ENCODE peak calls at places on chromosomes 11 and 22, in four cellular contexts. I, K, T and G are unnamed samples.

GRCh38 chr11:7281083-7281482 is 29.4 kb downstream of the SYT9 start:
- DNase-seq in I (no peak), K (no peak), T (no peak), G (no peak)

GRCh38 chr11:83206771-83207413 is 13.4 kb downstream of the ANKRD42 start:
- DNase-seq in I (no peak), K (no peak), T (no peak), G (no peak)

GRCh38 chr22:43853328-43853931 is 8.9 kb downstream of the SULT4A1 start:
- DNase-seq in I (no peak), K (no peak), T (peak), G (peak)

GRCh38 chr22:47035443-47035881 is 273.0 kb downstream of the TBC1D22A start:
- DNase-seq in I (no peak), K (no peak), T (no peak), G (no peak)

GRCh38 chr11:12914401-12914912 is 94.7 kb upstream of the RASSF10 start:
- DNase-seq in I (peak), K (peak), T (no peak), G (peak)

GRCh38 chr11:2664886-2665746 is 34.7 kb downstream of the KCNQ1OT1 start:
- DNase-seq in I (no peak), K (no peak), T (peak), G (no peak)

GRCh38 chr22:38866399-38867123 is 5.5 kb downstream of the CBX6 start:
- DNase-seq in I (peak), K (no peak), T (no peak), G (peak)

GRCh38 chr11:57468276-57468675 is 7.9 kb downstream of the RTN4RL2 start:
- DNase-seq in I (no peak), K (no peak), T (no peak), G (no peak)

GRCh38 chr22:29700949-29701927 is 18.6 kb upstream of the CABP7 start:
- DNase-seq in I (peak), K (no peak), T (peak), G (no peak)

GRCh38 chr11:94809251-94809650 is 41.1 kb downstream of the AMOTL1 start:
- DNase-seq in I (no peak), K (no peak), T (no peak), G (no peak)

GRCh38 chr11:94813436-94813720 is 45.2 kb downstream of the AMOTL1 start:
- DNase-seq in I (no peak), K (no peak), T (no peak), G (no peak)

GRCh38 chr11:94815705-94816344 is 47.7 kb downstream of the AMOTL1 start:
- DNase-seq in I (no peak), K (no peak), T (no peak), G (no peak)

DNA sequence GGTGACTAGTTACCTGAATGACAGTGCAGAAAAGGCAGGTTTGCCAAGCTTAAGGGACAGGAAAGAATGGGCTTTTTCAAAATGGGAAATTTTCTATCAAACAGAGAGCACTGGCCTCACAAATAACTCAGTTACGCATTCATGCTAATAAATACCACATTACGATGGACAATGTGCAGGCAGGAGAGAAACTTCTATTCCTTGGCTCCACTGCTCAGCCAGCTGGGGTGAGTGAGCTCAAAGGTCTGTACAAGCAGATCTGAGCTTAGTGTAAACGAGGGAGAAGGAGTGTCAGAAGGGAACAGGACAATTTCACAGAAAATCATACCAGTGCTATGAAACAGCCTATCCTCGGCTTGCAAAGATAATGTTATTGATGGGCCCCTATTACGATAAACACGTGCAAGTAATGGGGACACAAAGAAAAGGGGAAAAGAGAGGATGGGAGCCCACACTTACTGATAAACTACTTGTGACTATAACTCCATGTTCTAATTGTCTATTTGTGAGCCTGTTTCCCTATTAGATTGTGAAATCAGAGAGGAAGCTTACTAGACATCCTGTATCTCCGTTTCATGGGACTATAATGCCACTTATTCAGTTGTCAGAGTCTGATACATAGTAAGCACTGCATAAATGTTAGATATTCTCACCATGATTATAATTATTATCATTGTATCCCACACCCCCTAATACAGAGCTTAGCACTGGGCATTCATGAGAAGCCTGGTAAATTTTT is 46.3 kb downstream of the AMOTL1 start:
- DNase-seq in I (no peak), K (no peak), T (no peak), G (no peak)
- TF ChIP-seq CTCF in I (no peak), K (no peak), T (no peak), G (no peak)

GRCh38 chr11:66310324-66310723 is 6.5 kb downstream of the CD248 start:
- DNase-seq in I (no peak), K (no peak), T (no peak), G (no peak)

GRCh38 chr11:66312549-66313320 is 4.1 kb downstream of the CD248 start:
- DNase-seq in I (peak), K (peak), T (peak), G (peak)

GRCh38 chr11:66311965-66312548 is 4.8 kb downstream of the CD248 start:
- DNase-seq in I (peak), K (peak), T (peak), G (peak)

GRCh38 chr11:66313321-66314185 is 3.3 kb downstream of the CD248 start:
- DNase-seq in I (peak), K (no peak), T (no peak), G (no peak)

DNA sequence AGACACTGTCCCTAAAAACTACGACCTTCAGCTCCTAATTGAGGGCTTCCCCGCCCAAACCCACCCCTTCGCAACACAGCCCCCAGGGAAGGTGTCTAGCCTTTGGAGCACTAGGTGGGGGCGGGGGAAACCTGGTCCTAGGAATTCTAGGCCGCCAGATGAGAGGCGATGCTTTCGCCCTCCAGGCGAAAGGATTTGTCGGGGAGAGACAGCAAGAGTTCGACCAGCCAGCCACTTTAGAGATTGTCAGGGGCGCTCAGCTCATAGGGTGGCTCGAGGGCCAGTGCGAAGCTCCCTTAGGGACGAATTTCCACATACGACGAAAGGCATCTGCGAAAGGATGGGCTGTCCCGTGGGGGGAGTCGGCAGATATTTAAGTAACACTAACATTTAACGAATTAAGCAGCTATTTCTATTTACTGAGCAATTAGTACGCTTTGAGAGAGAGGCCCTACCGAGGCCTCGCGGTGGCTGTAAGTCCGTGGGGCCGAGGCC is 5.3 kb downstream of the CD248 start:
- DNase-seq in I (peak), K (no peak), T (no peak), G (peak)
- TF ChIP-seq CTCF in I (peak), K (peak), T (no peak), G (peak)

GRCh38 chr22:42270512-42271190 is at the start of gene TCF20:
- DNase-seq in I (peak), K (peak), T (peak), G (peak)

GRCh38 chr22:42268852-42269406 is 1.5 kb downstream of the TCF20 start:
- DNase-seq in I (no peak), K (no peak), T (no peak), G (no peak)

GRCh38 chr22:42270178-42270511 is 308 bp downstream of the TCF20 start:
- DNase-seq in I (no peak), K (no peak), T (peak), G (peak)

GRCh38 chr22:42271191-42271813 is 849 bp upstream of the TCF20 start:
- DNase-seq in I (no peak), K (no peak), T (no peak), G (no peak)

DNA sequence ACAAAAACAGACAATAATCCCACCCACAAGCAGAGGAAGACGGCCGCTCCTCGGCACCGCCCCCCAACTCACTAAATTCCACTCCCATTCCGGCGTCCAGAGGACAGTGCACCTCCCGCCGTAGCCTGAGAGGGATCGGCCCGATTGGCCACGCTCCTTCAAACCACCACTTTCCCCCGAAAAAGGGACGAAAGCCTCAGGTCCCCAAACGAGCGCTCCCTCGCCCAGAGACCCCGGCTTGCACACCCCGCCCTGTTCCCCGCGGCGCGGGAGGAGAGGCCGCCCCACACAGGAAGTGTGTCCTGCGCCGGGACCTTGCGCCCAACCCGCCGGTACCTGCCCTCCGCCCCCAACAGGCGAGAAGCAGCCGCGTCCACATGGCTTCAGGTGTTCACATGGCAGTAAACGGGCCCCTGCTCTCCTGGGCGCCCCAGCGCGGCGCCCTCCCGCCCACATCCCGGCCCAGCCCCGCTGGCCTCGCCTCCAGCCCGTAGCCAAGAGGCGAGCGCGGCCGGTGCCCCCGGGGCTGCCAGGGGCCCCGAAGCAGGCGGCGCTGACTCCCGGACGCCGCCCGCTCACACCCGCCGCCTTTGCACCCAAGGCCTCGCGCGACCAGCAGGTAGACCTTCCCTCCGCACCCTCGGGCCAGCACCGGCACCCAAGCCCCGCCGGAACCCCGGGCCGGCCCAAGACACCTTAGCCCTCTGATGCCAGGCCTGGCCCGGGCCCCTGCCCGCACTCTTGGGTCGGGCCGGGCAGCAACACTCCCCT is 861 bp downstream of the TCF20 start:
- DNase-seq in I (peak), K (peak), T (peak), G (peak)
- TF ChIP-seq CTCF in I (no peak), K (peak), T (peak), G (peak)

DNA sequence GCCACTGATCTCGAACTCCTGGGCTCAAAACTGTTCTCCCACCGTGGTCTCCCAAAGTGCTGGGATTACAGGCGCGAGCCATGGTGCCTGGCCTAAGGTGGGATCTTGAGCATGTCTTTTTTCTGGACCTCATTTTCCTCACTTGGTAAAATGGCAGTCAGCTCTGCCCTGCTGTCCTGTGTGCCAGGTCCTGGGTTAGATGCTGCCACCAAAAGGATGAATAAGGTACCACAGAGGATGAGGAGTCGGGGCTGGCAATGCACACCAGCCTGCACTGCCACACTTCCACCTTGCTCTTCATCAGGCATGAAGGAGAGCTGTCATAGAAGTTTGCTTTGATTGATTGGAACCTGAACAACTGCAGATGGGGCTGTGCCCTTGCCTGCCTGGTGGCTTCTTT is 32.3 kb downstream of the ACO2 start:
- DNase-seq in I (peak), K (peak), T (no peak), G (no peak)
- TF ChIP-seq CTCF in I (peak), K (no peak), T (peak), G (no peak)

DNA sequence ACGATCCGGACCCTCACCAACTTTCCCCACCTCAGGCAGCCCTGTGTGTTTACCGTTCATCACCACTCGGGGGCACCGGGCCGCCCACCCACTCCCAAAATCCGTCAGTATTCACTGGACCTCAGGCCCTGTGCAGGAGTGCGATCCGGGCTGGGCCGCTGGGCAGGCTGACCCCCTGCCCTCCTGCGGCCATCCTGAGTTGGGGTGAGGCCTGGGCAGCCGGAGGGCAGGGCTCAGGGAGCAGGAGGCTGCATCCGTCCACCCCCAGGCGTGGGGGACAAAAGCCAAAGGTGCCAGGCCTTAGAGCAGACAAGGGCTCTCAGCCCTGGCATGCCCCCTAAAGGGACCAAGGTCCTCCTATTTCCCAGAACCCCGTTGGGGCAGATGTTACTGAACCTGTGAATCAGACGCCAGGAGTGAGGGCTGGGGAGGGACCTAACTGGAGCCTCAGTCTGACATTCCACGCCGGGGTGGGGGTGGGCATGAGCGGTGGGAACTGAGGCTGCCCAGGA is 16.8 kb upstream of the TMEM191C start:
- DNase-seq in I (peak), K (no peak), T (peak), G (peak)
- TF ChIP-seq CTCF in I (peak), K (no peak), T (no peak), G (peak)

DNA sequence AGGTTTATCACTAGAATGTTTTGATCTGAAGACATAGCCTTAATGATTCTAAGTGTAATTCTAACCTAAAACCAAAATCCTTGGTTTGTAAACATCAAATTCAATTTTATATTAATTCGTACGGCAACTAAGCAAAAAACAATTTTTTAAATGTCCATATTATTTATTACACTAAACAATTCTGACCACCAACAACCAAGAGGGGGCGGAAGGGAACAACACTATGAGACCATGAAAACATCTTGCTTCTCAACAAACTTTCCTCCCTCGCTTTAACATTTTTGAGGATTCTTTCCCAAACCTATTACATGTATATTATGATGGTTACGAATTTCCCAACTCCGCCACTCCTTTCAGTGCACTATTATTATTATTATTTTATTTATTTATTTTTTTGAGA is 6.5 kb upstream of the UCP2 start:
- DNase-seq in I (no peak), K (no peak), T (peak), G (no peak)
- TF ChIP-seq CTCF in I (no peak), K (peak), T (no peak), G (no peak)

GRCh38 chr22:23233084-23233501 is 52.8 kb downstream of the BCR start:
- DNase-seq in I (no peak), K (no peak), T (no peak), G (peak)
- TF ChIP-seq CTCF in I (no peak), K (no peak), T (no peak), G (no peak)

GRCh38 chr11:75583710-75584658 is 21.9 kb downstream of the SERPINH1 start:
- DNase-seq in I (peak), K (peak), T (peak), G (peak)
- TF ChIP-seq CTCF in I (no peak), K (no peak), T (no peak), G (no peak)

GRCh38 chr11:101848262-101848661 is 66.5 kb upstream of the CEP126 start:
- DNase-seq in I (peak), K (no peak), T (no peak), G (no peak)
- TF ChIP-seq CTCF in I (no peak), K (peak), T (peak), G (peak)

GRCh38 chr11:121004196-121004840 is 19.6 kb upstream of the TBCEL start:
- DNase-seq in I (no peak), K (no peak), T (no peak), G (no peak)
- TF ChIP-seq CTCF in I (no peak), K (no peak), T (no peak), G (no peak)